ENCODE peak calls at places on chromosomes 11 and 22, in ten cellular contexts. One of them, this sample, is unnamed.

GRCh38 chr22:37930270-37930951 is 23.0 kb downstream of the C22orf23 start:
- DNase-seq in cardiac muscle cell: no peak
- DNase-seq in stomach: no peak
- DNase-seq in heart right ventricle: no peak
- DNase-seq in ovary: no peak
- DNase-seq in BJ: no peak
- DNase-seq in upper lobe of right lung: no peak
- DNase-seq in kidney epithelial cell: no peak
- DNase-seq in PC-3: peak; percentile 31
- DNase-seq in lower lobe of right lung: no peak
- DNase-seq in this sample: no peak

GRCh38 chr11:120863359-120863758 is 160.5 kb upstream of the TBCEL start:
- DNase-seq in cardiac muscle cell: no peak
- DNase-seq in stomach: no peak
- DNase-seq in heart right ventricle: no peak
- DNase-seq in ovary: no peak
- DNase-seq in BJ: no peak
- DNase-seq in upper lobe of right lung: no peak
- DNase-seq in kidney epithelial cell: no peak
- DNase-seq in PC-3: peak; percentile 71
- DNase-seq in lower lobe of right lung: no peak
- DNase-seq in this sample: no peak

GRCh38 chr11:32087602-32088001 is 3.3 kb upstream of the RCN1 start:
- DNase-seq in cardiac muscle cell: no peak
- DNase-seq in stomach: no peak
- DNase-seq in heart right ventricle: no peak
- DNase-seq in ovary: no peak
- DNase-seq in BJ: no peak
- DNase-seq in upper lobe of right lung: no peak
- DNase-seq in kidney epithelial cell: no peak
- DNase-seq in PC-3: peak; percentile 4
- DNase-seq in lower lobe of right lung: no peak
- DNase-seq in this sample: no peak

GRCh38 chr22:44746836-44747519 is 5.4 kb upstream of the ARHGAP8 start:
- DNase-seq in cardiac muscle cell: no peak
- DNase-seq in stomach: peak; percentile 47
- DNase-seq in heart right ventricle: no peak
- DNase-seq in ovary: no peak
- DNase-seq in BJ: no peak
- DNase-seq in upper lobe of right lung: no peak
- DNase-seq in kidney epithelial cell: no peak
- DNase-seq in PC-3: no peak
- DNase-seq in lower lobe of right lung: no peak
- DNase-seq in this sample: no peak

GRCh38 chr11:230431-230830 is 5.7 kb downstream of the SIRT3 start:
- DNase-seq in cardiac muscle cell: no peak
- DNase-seq in stomach: no peak
- DNase-seq in heart right ventricle: no peak
- DNase-seq in ovary: no peak
- DNase-seq in BJ: no peak
- DNase-seq in upper lobe of right lung: no peak
- DNase-seq in kidney epithelial cell: no peak
- DNase-seq in PC-3: no peak
- DNase-seq in lower lobe of right lung: no peak
- DNase-seq in this sample: no peak

GRCh38 chr11:12893787-12894672 is 115.1 kb upstream of the RASSF10 start:
- DNase-seq in cardiac muscle cell: peak; percentile 63
- DNase-seq in stomach: peak; percentile 69
- DNase-seq in heart right ventricle: peak; percentile 60
- DNase-seq in ovary: peak; percentile 73
- DNase-seq in BJ: no peak
- DNase-seq in upper lobe of right lung: peak; percentile 71
- DNase-seq in kidney epithelial cell: no peak
- DNase-seq in PC-3: peak; percentile 67
- DNase-seq in lower lobe of right lung: peak; percentile 60
- DNase-seq in this sample: no peak

GRCh38 chr22:33492210-33492651 is 428.0 kb downstream of the LARGE1 start:
- DNase-seq in cardiac muscle cell: peak; percentile 56
- DNase-seq in stomach: peak; percentile 28
- DNase-seq in heart right ventricle: no peak
- DNase-seq in ovary: no peak
- DNase-seq in BJ: no peak
- DNase-seq in upper lobe of right lung: no peak
- DNase-seq in kidney epithelial cell: no peak
- DNase-seq in PC-3: no peak
- DNase-seq in lower lobe of right lung: no peak
- DNase-seq in this sample: no peak

GRCh38 chr11:119340335-119341221 is at the start of gene C1QTNF5:
- DNase-seq in cardiac muscle cell: peak; percentile 42
- DNase-seq in stomach: peak; percentile 88
- DNase-seq in heart right ventricle: peak; percentile 88
- DNase-seq in ovary: peak; percentile 82
- DNase-seq in BJ: no peak
- DNase-seq in upper lobe of right lung: peak; percentile 88
- DNase-seq in kidney epithelial cell: no peak
- DNase-seq in PC-3: no peak
- DNase-seq in lower lobe of right lung: peak; percentile 77
- DNase-seq in this sample: peak; percentile 74

GRCh38 chr11:16346975-16347374 is 9.4 kb downstream of the SOX6 start:
- DNase-seq in cardiac muscle cell: no peak
- DNase-seq in stomach: no peak
- DNase-seq in heart right ventricle: no peak
- DNase-seq in ovary: no peak
- DNase-seq in BJ: no peak
- DNase-seq in upper lobe of right lung: no peak
- DNase-seq in kidney epithelial cell: no peak
- DNase-seq in PC-3: no peak
- DNase-seq in lower lobe of right lung: no peak
- DNase-seq in this sample: no peak

GRCh38 chr22:42151924-42152635 is 21.5 kb upstream of the CYP2D6 start:
- DNase-seq in cardiac muscle cell: no peak
- DNase-seq in stomach: no peak
- DNase-seq in heart right ventricle: no peak
- DNase-seq in ovary: no peak
- DNase-seq in BJ: no peak
- DNase-seq in upper lobe of right lung: no peak
- DNase-seq in kidney epithelial cell: no peak
- DNase-seq in PC-3: no peak
- DNase-seq in lower lobe of right lung: no peak
- DNase-seq in this sample: no peak

GRCh38 chr22:30717331-30717921 is 22.8 kb downstream of the OSBP2 start:
- DNase-seq in cardiac muscle cell: no peak
- DNase-seq in stomach: no peak
- DNase-seq in heart right ventricle: no peak
- DNase-seq in ovary: no peak
- DNase-seq in BJ: peak; percentile 52
- DNase-seq in upper lobe of right lung: no peak
- DNase-seq in kidney epithelial cell: peak; percentile 53
- DNase-seq in PC-3: peak; percentile 88
- DNase-seq in lower lobe of right lung: no peak
- DNase-seq in this sample: no peak

GRCh38 chr11:95283653-95284052 is 52.7 kb upstream of the SESN3 start:
- DNase-seq in cardiac muscle cell: no peak
- DNase-seq in stomach: no peak
- DNase-seq in heart right ventricle: no peak
- DNase-seq in ovary: no peak
- DNase-seq in BJ: no peak
- DNase-seq in upper lobe of right lung: no peak
- DNase-seq in kidney epithelial cell: no peak
- DNase-seq in PC-3: no peak
- DNase-seq in lower lobe of right lung: no peak
- DNase-seq in this sample: no peak

GRCh38 chr11:127074151-127074761 is 73.7 kb upstream of the KIRREL3 start:
- DNase-seq in cardiac muscle cell: peak; percentile 34
- DNase-seq in stomach: no peak
- DNase-seq in heart right ventricle: no peak
- DNase-seq in ovary: no peak
- DNase-seq in BJ: peak; percentile 45
- DNase-seq in upper lobe of right lung: no peak
- DNase-seq in kidney epithelial cell: peak; percentile 69
- DNase-seq in PC-3: peak; percentile 54
- DNase-seq in lower lobe of right lung: no peak
- DNase-seq in this sample: no peak

GRCh38 chr11:6116638-6117037 is 9.2 kb downstream of the OR56B4 start:
- DNase-seq in cardiac muscle cell: no peak
- DNase-seq in stomach: no peak
- DNase-seq in heart right ventricle: no peak
- DNase-seq in ovary: no peak
- DNase-seq in BJ: no peak
- DNase-seq in upper lobe of right lung: no peak
- DNase-seq in kidney epithelial cell: no peak
- DNase-seq in PC-3: no peak
- DNase-seq in lower lobe of right lung: no peak
- DNase-seq in this sample: no peak

GRCh38 chr22:45600791-45601730 is 70.6 kb upstream of the ATXN10 start:
- DNase-seq in cardiac muscle cell: no peak
- DNase-seq in stomach: no peak
- DNase-seq in heart right ventricle: no peak
- DNase-seq in ovary: no peak
- DNase-seq in BJ: no peak
- DNase-seq in upper lobe of right lung: no peak
- DNase-seq in kidney epithelial cell: no peak
- DNase-seq in PC-3: no peak
- DNase-seq in lower lobe of right lung: peak; percentile 24
- DNase-seq in this sample: no peak

GRCh38 chr11:126485986-126486635 is 130.6 kb downstream of the ST3GAL4 start:
- DNase-seq in cardiac muscle cell: no peak
- DNase-seq in stomach: no peak
- DNase-seq in heart right ventricle: no peak
- DNase-seq in ovary: no peak
- DNase-seq in BJ: no peak
- DNase-seq in upper lobe of right lung: peak; percentile 34
- DNase-seq in kidney epithelial cell: no peak
- DNase-seq in PC-3: no peak
- DNase-seq in lower lobe of right lung: no peak
- DNase-seq in this sample: no peak

GRCh38 chr22:34845391-34845790 is 220.6 kb upstream of the ISX start:
- DNase-seq in cardiac muscle cell: no peak
- DNase-seq in stomach: no peak
- DNase-seq in heart right ventricle: no peak
- DNase-seq in ovary: no peak
- DNase-seq in BJ: no peak
- DNase-seq in upper lobe of right lung: no peak
- DNase-seq in kidney epithelial cell: no peak
- DNase-seq in PC-3: no peak
- DNase-seq in lower lobe of right lung: no peak
- DNase-seq in this sample: no peak

GRCh38 chr11:3942160-3942955 is 86.9 kb downstream of the STIM1 start:
- DNase-seq in cardiac muscle cell: no peak
- DNase-seq in stomach: peak; percentile 29
- DNase-seq in heart right ventricle: no peak
- DNase-seq in ovary: no peak
- DNase-seq in BJ: no peak
- DNase-seq in upper lobe of right lung: no peak
- DNase-seq in kidney epithelial cell: no peak
- DNase-seq in PC-3: no peak
- DNase-seq in lower lobe of right lung: no peak
- DNase-seq in this sample: no peak
- TF ChIP-seq CTCF in cardiac muscle cell: no peak
- TF ChIP-seq CTCF in stomach: no peak
- TF ChIP-seq CTCF in heart right ventricle: no peak
- TF ChIP-seq CTCF in ovary: peak; percentile 15
- TF ChIP-seq CTCF in BJ: no peak
- TF ChIP-seq CTCF in upper lobe of right lung: no peak
- TF ChIP-seq CTCF in kidney epithelial cell: no peak
- TF ChIP-seq CTCF in PC-3: no peak
- TF ChIP-seq CTCF in lower lobe of right lung: no peak
- TF ChIP-seq CTCF in this sample: no peak

DNA sequence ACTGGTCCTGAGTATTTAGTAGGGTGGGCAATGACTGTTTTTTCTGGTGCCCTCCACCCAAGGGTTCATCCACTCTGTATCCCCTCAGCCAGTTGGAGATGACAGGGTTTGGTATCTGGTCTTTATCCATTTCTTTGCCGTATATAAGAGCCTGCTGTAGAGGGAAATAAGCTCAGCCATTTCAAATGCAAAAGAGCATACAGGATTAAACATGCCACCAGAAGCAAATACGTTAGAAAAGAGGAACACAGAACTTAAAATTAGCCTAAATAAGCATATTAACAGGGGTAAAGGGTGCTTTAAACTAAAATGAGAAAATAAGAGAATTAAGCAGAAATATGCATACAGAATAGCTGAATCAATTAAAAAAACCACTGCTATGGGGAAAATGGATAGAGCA is 27.8 kb upstream of the TOP3B start:
- DNase-seq in cardiac muscle cell: no peak
- DNase-seq in stomach: no peak
- DNase-seq in heart right ventricle: no peak
- DNase-seq in ovary: no peak
- DNase-seq in BJ: no peak
- DNase-seq in upper lobe of right lung: no peak
- DNase-seq in kidney epithelial cell: no peak
- DNase-seq in PC-3: no peak
- DNase-seq in lower lobe of right lung: no peak
- DNase-seq in this sample: no peak
- H3K36me3 ChIP-seq in cardiac muscle cell: no peaks in the 10 kb centered on the region
- H3K36me3 ChIP-seq in stomach: no peaks in the 10 kb centered on the region
- H3K36me3 ChIP-seq in heart right ventricle: no peaks in the 10 kb centered on the region
- H3K36me3 ChIP-seq in ovary: no peaks in the 10 kb centered on the region
- H3K36me3 ChIP-seq in BJ: no peaks in the 10 kb centered on the region
- H3K36me3 ChIP-seq in upper lobe of right lung: no peaks in the 10 kb centered on the region
- H3K36me3 ChIP-seq in kidney epithelial cell: no peaks in the 10 kb centered on the region
- H3K36me3 ChIP-seq in PC-3: no peaks in the 10 kb centered on the region
- H3K36me3 ChIP-seq in lower lobe of right lung: no peaks in the 10 kb centered on the region
- H3K36me3 ChIP-seq in this sample: no peaks in the 10 kb centered on the region

GRCh38 chr11:61091373-61092279 is 10.7 kb upstream of the CD5 start:
- DNase-seq in cardiac muscle cell: peak; percentile 31
- DNase-seq in stomach: no peak
- DNase-seq in heart right ventricle: no peak
- DNase-seq in ovary: no peak
- DNase-seq in BJ: no peak
- DNase-seq in upper lobe of right lung: no peak
- DNase-seq in kidney epithelial cell: no peak
- DNase-seq in PC-3: no peak
- DNase-seq in lower lobe of right lung: no peak
- DNase-seq in this sample: no peak
- H3K4me3 ChIP-seq in cardiac muscle cell: no peak overlapping the region
- H3K4me3 ChIP-seq in stomach: no peak overlapping the region
- H3K4me3 ChIP-seq in heart right ventricle: no peak overlapping the region
- H3K4me3 ChIP-seq in ovary: no peak overlapping the region
- H3K4me3 ChIP-seq in BJ: no peak overlapping the region
- H3K4me3 ChIP-seq in upper lobe of right lung: no peak overlapping the region
- H3K4me3 ChIP-seq in kidney epithelial cell: no peak overlapping the region
- H3K4me3 ChIP-seq in PC-3: no peak overlapping the region
- H3K4me3 ChIP-seq in lower lobe of right lung: no peak overlapping the region
- H3K4me3 ChIP-seq in this sample: no peak overlapping the region

GRCh38 chr11:30329150-30329940 is 6.4 kb downstream of the ARL14EP start:
- DNase-seq in cardiac muscle cell: no peak
- DNase-seq in stomach: no peak
- DNase-seq in heart right ventricle: no peak
- DNase-seq in ovary: no peak
- DNase-seq in BJ: no peak
- DNase-seq in upper lobe of right lung: no peak
- DNase-seq in kidney epithelial cell: no peak
- DNase-seq in PC-3: no peak
- DNase-seq in lower lobe of right lung: no peak
- DNase-seq in this sample: no peak

GRCh38 chr11:30328676-30329075 is 5.8 kb downstream of the ARL14EP start:
- DNase-seq in cardiac muscle cell: no peak
- DNase-seq in stomach: no peak
- DNase-seq in heart right ventricle: no peak
- DNase-seq in ovary: no peak
- DNase-seq in BJ: peak; percentile 9
- DNase-seq in upper lobe of right lung: no peak
- DNase-seq in kidney epithelial cell: no peak
- DNase-seq in PC-3: no peak
- DNase-seq in lower lobe of right lung: no peak
- DNase-seq in this sample: no peak

GRCh38 chr11:30333405-30333804 is 10.5 kb downstream of the ARL14EP start:
- DNase-seq in cardiac muscle cell: peak; percentile 23
- DNase-seq in stomach: no peak
- DNase-seq in heart right ventricle: no peak
- DNase-seq in ovary: no peak
- DNase-seq in BJ: no peak
- DNase-seq in upper lobe of right lung: no peak
- DNase-seq in kidney epithelial cell: no peak
- DNase-seq in PC-3: peak; percentile 39
- DNase-seq in lower lobe of right lung: no peak
- DNase-seq in this sample: no peak
- TF ChIP-seq CTCF in cardiac muscle cell: peak; percentile 43
- TF ChIP-seq CTCF in stomach: peak; percentile 26
- TF ChIP-seq CTCF in heart right ventricle: peak; percentile 55
- TF ChIP-seq CTCF in ovary: no peak
- TF ChIP-seq CTCF in BJ: peak; percentile 48
- TF ChIP-seq CTCF in upper lobe of right lung: peak; percentile 31
- TF ChIP-seq CTCF in kidney epithelial cell: peak; percentile 55
- TF ChIP-seq CTCF in PC-3: peak; percentile 66
- TF ChIP-seq CTCF in lower lobe of right lung: peak; percentile 31
- TF ChIP-seq CTCF in this sample: no peak

This sample was measured in left lung.